ENCODE peak calls at places on chromosomes 6 and 20, in eight cellular contexts. O, G, L, A, X, B, Z and D are unnamed samples.
A peak's percentile ranks its signal among the peaks of the same experiment; 100 is the strongest.

GRCh38 chr20:9332783-9333482 is 181.5 kb upstream of the LAMP5 start:
- DNase-seq in O (no peak), G (no peak), L (no peak), A (no peak), X (no peak), B (no peak), Z (no peak), D (no peak)

GRCh38 chr6:72977114-72977513 is 248.2 kb downstream of the KHDC1L start:
- DNase-seq in O (no peak), G (no peak), L (no peak), A (no peak), X (no peak), B (no peak), Z (no peak), D (no peak)

GRCh38 chr6:132130530-132131298 is 179.5 kb upstream of the CCN2 start:
- DNase-seq in O (peak; percentile 69), G (no peak), L (peak; percentile 53), A (peak; percentile 70), X (peak; percentile 48), B (no peak), Z (no peak), D (no peak)

GRCh38 chr20:2696646-2697045 is 4.1 kb downstream of the EBF4 start:
- DNase-seq in O (peak; percentile 58), G (no peak), L (no peak), A (no peak), X (no peak), B (no peak), Z (no peak), D (no peak)

GRCh38 chr6:34390531-34391013 is 1.9 kb downstream of the NUDT3 start:
- DNase-seq in O (no peak), G (no peak), L (no peak), A (no peak), X (no peak), B (no peak), Z (no peak), D (no peak)

GRCh38 chr6:11702039-11702795 is 76.4 kb downstream of the ADTRP start:
- DNase-seq in O (no peak), G (peak; percentile 46), L (no peak), A (no peak), X (no peak), B (no peak), Z (no peak), D (no peak)

GRCh38 chr20:10513931-10514575 is 78.9 kb downstream of the SLX4IP start:
- DNase-seq in O (no peak), G (peak; percentile 69), L (no peak), A (no peak), X (no peak), B (no peak), Z (no peak), D (no peak)

GRCh38 chr20:17969276-17969883 is 562 bp downstream of the MGME1 start:
- DNase-seq in O (no peak), G (peak; percentile 68), L (no peak), A (no peak), X (no peak), B (no peak), Z (no peak), D (no peak)

GRCh38 chr20:45704969-45705637 is at the start of gene WFDC10B:
- DNase-seq in O (no peak), G (no peak), L (no peak), A (no peak), X (no peak), B (no peak), Z (no peak), D (no peak)

GRCh38 chr6:85459224-85459901 is 9.5 kb downstream of the NT5E start:
- DNase-seq in O (no peak), G (no peak), L (no peak), A (peak; percentile 95), X (no peak), B (no peak), Z (no peak), D (no peak)

GRCh38 chr20:63115651-63116411 is 100.1 kb downstream of the YTHDF1 start:
- DNase-seq in O (peak; percentile 44), G (no peak), L (no peak), A (no peak), X (no peak), B (no peak), Z (no peak), D (no peak)

GRCh38 chr20:2814587-2815051 is at the start of gene C20orf141:
- DNase-seq in O (no peak), G (peak; percentile 96), L (peak; percentile 87), A (peak; percentile 99), X (no peak), B (no peak), Z (no peak), D (no peak)

GRCh38 chr6:95686858-95687257 is 109.5 kb downstream of the MANEA start:
- DNase-seq in O (no peak), G (no peak), L (no peak), A (no peak), X (no peak), B (no peak), Z (no peak), D (no peak)

GRCh38 chr6:106796754-106797153 is 167.4 kb downstream of the QRSL1 start:
- DNase-seq in O (no peak), G (no peak), L (no peak), A (no peak), X (no peak), B (no peak), Z (no peak), D (no peak)

GRCh38 chr6:43798688-43799444 is 28.9 kb downstream of the VEGFA start:
- DNase-seq in O (peak; percentile 83), G (no peak), L (peak; percentile 59), A (peak; percentile 56), X (peak; percentile 59), B (peak; percentile 90), Z (no peak), D (no peak)

GRCh38 chr6:132520953-132521352 is 8.0 kb upstream of the STX7 start:
- DNase-seq in O (no peak), G (no peak), L (no peak), A (peak; percentile 28), X (no peak), B (no peak), Z (no peak), D (no peak)

GRCh38 chr6:77825204-77825603 is 172.4 kb downstream of the MEI4 start:
- DNase-seq in O (no peak), G (no peak), L (no peak), A (no peak), X (no peak), B (no peak), Z (no peak), D (no peak)

GRCh38 chr6:29809249-29809648 is 18.4 kb upstream of the HLA-G start:
- DNase-seq in O (no peak), G (no peak), L (no peak), A (no peak), X (no peak), B (no peak), Z (no peak), D (no peak)

GRCh38 chr6:1686117-1687098 is 76.7 kb downstream of the FOXC1 start:
- DNase-seq in O (no peak), G (peak; percentile 91), L (no peak), A (peak; percentile 81), X (peak; percentile 46), B (no peak), Z (no peak), D (no peak)

GRCh38 chr20:47274449-47275108 is 81.9 kb downstream of the ZMYND8 start:
- DNase-seq in O (no peak), G (peak; percentile 51), L (no peak), A (peak; percentile 87), X (peak; percentile 33), B (no peak), Z (peak; percentile 67), D (peak; percentile 60)

GRCh38 chr6:122789862-122790739 is 1.0 kb downstream of the SMPDL3A start:
- DNase-seq in O (peak; percentile 73), G (peak; percentile 49), L (peak; percentile 33), A (no peak), X (no peak), B (peak; percentile 64), Z (peak; percentile 13), D (peak; percentile 15)

GRCh38 chr6:147117580-147117979 is 86.6 kb upstream of the STXBP5 start:
- DNase-seq in O (no peak), G (no peak), L (no peak), A (no peak), X (no peak), B (no peak), Z (no peak), D (no peak)

GRCh38 chr6:52263709-52264320 is 19.5 kb upstream of the IL17F start:
- DNase-seq in O (peak; percentile 88), G (peak; percentile 79), L (peak; percentile 30), A (peak; percentile 33), X (peak; percentile 44), B (peak; percentile 71), Z (peak; percentile 27), D (peak; percentile 32)

GRCh38 chr20:43722153-43722505 is 4.7 kb downstream of the GTSF1L start:
- DNase-seq in O (no peak), G (no peak), L (no peak), A (no peak), X (no peak), B (no peak), Z (no peak), D (no peak)

GRCh38 chr20:11672959-11673358 is 244.7 kb upstream of the BTBD3 start:
- DNase-seq in O (no peak), G (no peak), L (no peak), A (no peak), X (no peak), B (no peak), Z (no peak), D (no peak)

GRCh38 chr6:116764557-116764960 is 960 bp downstream of the FAM162B start:
- DNase-seq in O (no peak), G (no peak), L (no peak), A (no peak), X (no peak), B (no peak), Z (no peak), D (no peak)

GRCh38 chr6:1498491-1499113 is 109.2 kb downstream of the FOXF2 start:
- DNase-seq in O (no peak), G (peak; percentile 7), L (no peak), A (no peak), X (no peak), B (no peak), Z (no peak), D (no peak)